ENCODE peak calls at places on chromosomes 11 and 22, in six cellular contexts. One of them, this sample, is unnamed.
A peak's percentile ranks its signal among the peaks of the same experiment; 100 is the strongest.

GRCh38 chr11:115291391-115291744 is 212.8 kb downstream of the CADM1 start:
- DNase-seq in fibroblast of villous mesenchyme: no peak
- DNase-seq in GM23338: no peak
- DNase-seq in fibroblast of pulmonary artery: no peak
- DNase-seq in AG04449: no peak
- DNase-seq in pancreas: no peak
- DNase-seq in this sample: no peak

GRCh38 chr11:45795379-45795778 is 9.6 kb upstream of the SLC35C1 start:
- DNase-seq in fibroblast of villous mesenchyme: no peak
- DNase-seq in GM23338: no peak
- DNase-seq in fibroblast of pulmonary artery: no peak
- DNase-seq in AG04449: no peak
- DNase-seq in pancreas: no peak
- DNase-seq in this sample: no peak

GRCh38 chr11:126133902-126134301 is 71.2 kb upstream of the CDON start:
- DNase-seq in fibroblast of villous mesenchyme: no peak
- DNase-seq in GM23338: no peak
- DNase-seq in fibroblast of pulmonary artery: no peak
- DNase-seq in AG04449: no peak
- DNase-seq in pancreas: no peak
- DNase-seq in this sample: no peak

GRCh38 chr11:103067118-103067517 is 24.8 kb downstream of the DCUN1D5 start:
- DNase-seq in fibroblast of villous mesenchyme: no peak
- DNase-seq in GM23338: no peak
- DNase-seq in fibroblast of pulmonary artery: no peak
- DNase-seq in AG04449: no peak
- DNase-seq in pancreas: no peak
- DNase-seq in this sample: no peak

GRCh38 chr22:39149915-39150847 is 2.3 kb downstream of the CBX7 start:
- DNase-seq in fibroblast of villous mesenchyme: no peak
- DNase-seq in GM23338: peak; percentile 50
- DNase-seq in fibroblast of pulmonary artery: no peak
- DNase-seq in AG04449: no peak
- DNase-seq in pancreas: peak; percentile 70
- DNase-seq in this sample: peak; percentile 40

GRCh38 chr11:126186708-126187481 is 24.6 kb downstream of the RPUSD4 start:
- DNase-seq in fibroblast of villous mesenchyme: no peak
- DNase-seq in GM23338: peak; percentile 53
- DNase-seq in fibroblast of pulmonary artery: no peak
- DNase-seq in AG04449: no peak
- DNase-seq in pancreas: peak; percentile 53
- DNase-seq in this sample: no peak

GRCh38 chr22:27032121-27032761 is 374.9 kb downstream of the MIAT start:
- DNase-seq in fibroblast of villous mesenchyme: no peak
- DNase-seq in GM23338: peak; percentile 87
- DNase-seq in fibroblast of pulmonary artery: no peak
- DNase-seq in AG04449: no peak
- DNase-seq in pancreas: peak; percentile 85
- DNase-seq in this sample: peak; percentile 9

GRCh38 chr11:7977251-7977917 is 9.8 kb upstream of the EIF3F start:
- DNase-seq in fibroblast of villous mesenchyme: peak; percentile 88
- DNase-seq in GM23338: peak; percentile 50
- DNase-seq in fibroblast of pulmonary artery: peak; percentile 77
- DNase-seq in AG04449: peak; percentile 87
- DNase-seq in pancreas: no peak
- DNase-seq in this sample: no peak

GRCh38 chr11:37907461-37908223 is 1309.6 kb upstream of the RAG2 start:
- DNase-seq in fibroblast of villous mesenchyme: no peak
- DNase-seq in GM23338: no peak
- DNase-seq in fibroblast of pulmonary artery: peak; percentile 6
- DNase-seq in AG04449: no peak
- DNase-seq in pancreas: peak; percentile 45
- DNase-seq in this sample: no peak

GRCh38 chr11:10352911-10353550 is 48.2 kb downstream of the ADM start:
- DNase-seq in fibroblast of villous mesenchyme: no peak
- DNase-seq in GM23338: no peak
- DNase-seq in fibroblast of pulmonary artery: no peak
- DNase-seq in AG04449: no peak
- DNase-seq in pancreas: no peak
- DNase-seq in this sample: no peak

GRCh38 chr11:74338963-74339362 is 27.5 kb upstream of the P4HA3 start:
- DNase-seq in fibroblast of villous mesenchyme: no peak
- DNase-seq in GM23338: no peak
- DNase-seq in fibroblast of pulmonary artery: no peak
- DNase-seq in AG04449: no peak
- DNase-seq in pancreas: no peak
- DNase-seq in this sample: no peak

GRCh38 chr11:64400096-64400495 is 41.1 kb downstream of the RPS6KA4 start:
- DNase-seq in fibroblast of villous mesenchyme: no peak
- DNase-seq in GM23338: no peak
- DNase-seq in fibroblast of pulmonary artery: no peak
- DNase-seq in AG04449: no peak
- DNase-seq in pancreas: no peak
- DNase-seq in this sample: no peak

GRCh38 chr22:50671641-50672040 is 982 bp upstream of the SHANK3 start:
- DNase-seq in fibroblast of villous mesenchyme: no peak
- DNase-seq in GM23338: no peak
- DNase-seq in fibroblast of pulmonary artery: no peak
- DNase-seq in AG04449: no peak
- DNase-seq in pancreas: peak; percentile 39
- DNase-seq in this sample: no peak
- H3K4me3 ChIP-seq in fibroblast of villous mesenchyme: no peak overlapping the region
- H3K4me3 ChIP-seq in GM23338: no peak overlapping the region
- H3K4me3 ChIP-seq in fibroblast of pulmonary artery: no peak overlapping the region
- H3K4me3 ChIP-seq in AG04449: no peak overlapping the region
- H3K4me3 ChIP-seq in pancreas: no peak overlapping the region
- H3K4me3 ChIP-seq in this sample: no peak overlapping the region

GRCh38 chr11:27497911-27498310 is 8.7 kb downstream of the LIN7C start:
- DNase-seq in fibroblast of villous mesenchyme: no peak
- DNase-seq in GM23338: no peak
- DNase-seq in fibroblast of pulmonary artery: no peak
- DNase-seq in AG04449: no peak
- DNase-seq in pancreas: no peak
- DNase-seq in this sample: no peak

GRCh38 chr11:27495710-27496300 is 10.8 kb downstream of the LIN7C start:
- DNase-seq in fibroblast of villous mesenchyme: no peak
- DNase-seq in GM23338: no peak
- DNase-seq in fibroblast of pulmonary artery: no peak
- DNase-seq in AG04449: no peak
- DNase-seq in pancreas: no peak
- DNase-seq in this sample: no peak

GRCh38 chr11:27501102-27501501 is 5.5 kb downstream of the LIN7C start:
- DNase-seq in fibroblast of villous mesenchyme: no peak
- DNase-seq in GM23338: no peak
- DNase-seq in fibroblast of pulmonary artery: no peak
- DNase-seq in AG04449: no peak
- DNase-seq in pancreas: no peak
- DNase-seq in this sample: no peak

GRCh38 chr11:27496461-27496860 is 10.1 kb downstream of the LIN7C start:
- DNase-seq in fibroblast of villous mesenchyme: peak; percentile 72
- DNase-seq in GM23338: no peak
- DNase-seq in fibroblast of pulmonary artery: peak; percentile 15
- DNase-seq in AG04449: no peak
- DNase-seq in pancreas: no peak
- DNase-seq in this sample: no peak

DNA sequence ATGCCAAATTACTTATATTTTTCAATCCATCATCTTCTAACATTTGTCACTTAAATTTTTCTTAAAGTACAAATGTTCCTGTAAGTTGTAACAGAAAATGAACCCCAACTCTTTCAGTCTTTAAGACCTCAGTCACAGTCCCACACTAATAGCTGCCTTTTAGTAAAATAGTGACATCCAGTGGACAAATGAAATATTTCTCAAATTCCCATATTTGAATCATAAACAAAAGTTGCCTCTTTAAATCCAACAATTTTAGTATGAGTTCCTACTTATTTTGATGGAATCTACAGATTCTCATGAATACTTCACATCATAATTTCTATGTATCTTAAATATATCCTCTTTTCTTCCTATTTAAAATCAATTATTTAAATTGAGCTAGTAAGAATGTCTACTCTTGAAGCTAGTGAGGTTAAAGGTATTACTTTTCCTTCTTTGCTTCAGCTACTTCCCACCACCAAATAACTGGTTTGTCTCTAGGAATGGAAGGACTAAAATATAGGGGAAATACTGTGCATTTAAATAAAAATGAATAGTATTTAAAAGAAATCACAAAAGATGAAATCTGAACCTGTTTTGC is 9.2 kb downstream of the LIN7C start:
- DNase-seq in fibroblast of villous mesenchyme: peak; percentile 33
- DNase-seq in GM23338: peak; percentile 17
- DNase-seq in fibroblast of pulmonary artery: peak; percentile 52
- DNase-seq in AG04449: no peak
- DNase-seq in pancreas: no peak
- DNase-seq in this sample: no peak
- TF ChIP-seq CTCF in fibroblast of villous mesenchyme: peak; percentile 44
- TF ChIP-seq CTCF in GM23338: peak; percentile 38
- TF ChIP-seq CTCF in fibroblast of pulmonary artery: peak; percentile 53
- TF ChIP-seq CTCF in AG04449: no peak
- TF ChIP-seq CTCF in pancreas: peak; percentile 18
- TF ChIP-seq CTCF in this sample: no peak

GRCh38 chr11:119324124-119324665 is 7.3 kb upstream of the MCAM start:
- DNase-seq in fibroblast of villous mesenchyme: no peak
- DNase-seq in GM23338: no peak
- DNase-seq in fibroblast of pulmonary artery: no peak
- DNase-seq in AG04449: no peak
- DNase-seq in pancreas: no peak
- DNase-seq in this sample: no peak

GRCh38 chr11:119323532-119324033 is 6.7 kb upstream of the MCAM start:
- DNase-seq in fibroblast of villous mesenchyme: peak; percentile 83
- DNase-seq in GM23338: peak; percentile 95
- DNase-seq in fibroblast of pulmonary artery: peak; percentile 80
- DNase-seq in AG04449: no peak
- DNase-seq in pancreas: no peak
- DNase-seq in this sample: peak; percentile 70

GRCh38 chr11:119320593-119321524 is 3.9 kb upstream of the MCAM start:
- DNase-seq in fibroblast of villous mesenchyme: peak; percentile 76
- DNase-seq in GM23338: peak; percentile 77
- DNase-seq in fibroblast of pulmonary artery: peak; percentile 58
- DNase-seq in AG04449: no peak
- DNase-seq in pancreas: no peak
- DNase-seq in this sample: peak; percentile 24

GRCh38 chr11:119322921-119323531 is 6.1 kb upstream of the MCAM start:
- DNase-seq in fibroblast of villous mesenchyme: no peak
- DNase-seq in GM23338: no peak
- DNase-seq in fibroblast of pulmonary artery: no peak
- DNase-seq in AG04449: no peak
- DNase-seq in pancreas: no peak
- DNase-seq in this sample: no peak

GRCh38 chr11:119322360-119322739 is 5.4 kb upstream of the MCAM start:
- DNase-seq in fibroblast of villous mesenchyme: peak; percentile 34
- DNase-seq in GM23338: no peak
- DNase-seq in fibroblast of pulmonary artery: no peak
- DNase-seq in AG04449: no peak
- DNase-seq in pancreas: no peak
- DNase-seq in this sample: no peak
- H3K4me3 ChIP-seq in fibroblast of villous mesenchyme: no peak overlapping the region
- H3K4me3 ChIP-seq in GM23338: peak overlapping the region; percentile 80
- H3K4me3 ChIP-seq in fibroblast of pulmonary artery: no peak overlapping the region
- H3K4me3 ChIP-seq in AG04449: no peak overlapping the region
- H3K4me3 ChIP-seq in pancreas: no peak overlapping the region
- H3K4me3 ChIP-seq in this sample: no peak overlapping the region

GRCh38 chr22:50459016-50459415 is 15.8 kb downstream of the SBF1 start:
- DNase-seq in fibroblast of villous mesenchyme: no peak
- DNase-seq in GM23338: no peak
- DNase-seq in fibroblast of pulmonary artery: no peak
- DNase-seq in AG04449: no peak
- DNase-seq in pancreas: no peak
- DNase-seq in this sample: no peak

GRCh38 chr22:50456026-50456425 is 18.8 kb downstream of the SBF1 start:
- DNase-seq in fibroblast of villous mesenchyme: no peak
- DNase-seq in GM23338: no peak
- DNase-seq in fibroblast of pulmonary artery: no peak
- DNase-seq in AG04449: no peak
- DNase-seq in pancreas: no peak
- DNase-seq in this sample: peak; percentile 88

GRCh38 chr22:50455201-50455600 is 19.6 kb downstream of the SBF1 start:
- DNase-seq in fibroblast of villous mesenchyme: no peak
- DNase-seq in GM23338: no peak
- DNase-seq in fibroblast of pulmonary artery: no peak
- DNase-seq in AG04449: no peak
- DNase-seq in pancreas: no peak
- DNase-seq in this sample: no peak

GRCh38 chr22:50454556-50455075 is 20.2 kb downstream of the SBF1 start:
- DNase-seq in fibroblast of villous mesenchyme: no peak
- DNase-seq in GM23338: no peak
- DNase-seq in fibroblast of pulmonary artery: no peak
- DNase-seq in AG04449: no peak
- DNase-seq in pancreas: no peak
- DNase-seq in this sample: no peak

GRCh38 chr22:50456466-50457234 is 18.2 kb downstream of the SBF1 start:
- DNase-seq in fibroblast of villous mesenchyme: no peak
- DNase-seq in GM23338: peak; percentile 62
- DNase-seq in fibroblast of pulmonary artery: no peak
- DNase-seq in AG04449: no peak
- DNase-seq in pancreas: no peak
- DNase-seq in this sample: peak; percentile 98
- TF ChIP-seq CTCF in fibroblast of villous mesenchyme: peak; percentile 35
- TF ChIP-seq CTCF in GM23338: peak; percentile 48
- TF ChIP-seq CTCF in fibroblast of pulmonary artery: peak; percentile 13
- TF ChIP-seq CTCF in AG04449: peak; percentile 20
- TF ChIP-seq CTCF in pancreas: no peak
- TF ChIP-seq CTCF in this sample: peak; percentile 10

GRCh38 chr11:61495801-61496601 is 12.5 kb upstream of the LRRC10B start:
- DNase-seq in fibroblast of villous mesenchyme: no peak
- DNase-seq in GM23338: no peak
- DNase-seq in fibroblast of pulmonary artery: peak; percentile 23
- DNase-seq in AG04449: no peak
- DNase-seq in pancreas: peak; percentile 50
- DNase-seq in this sample: no peak

GRCh38 chr11:61491736-61492395 is 16.7 kb upstream of the LRRC10B start:
- DNase-seq in fibroblast of villous mesenchyme: no peak
- DNase-seq in GM23338: no peak
- DNase-seq in fibroblast of pulmonary artery: no peak
- DNase-seq in AG04449: no peak
- DNase-seq in pancreas: peak; percentile 50
- DNase-seq in this sample: no peak

GRCh38 chr11:61494341-61495038 is 14.1 kb upstream of the LRRC10B start:
- DNase-seq in fibroblast of villous mesenchyme: no peak
- DNase-seq in GM23338: no peak
- DNase-seq in fibroblast of pulmonary artery: no peak
- DNase-seq in AG04449: no peak
- DNase-seq in pancreas: peak; percentile 20
- DNase-seq in this sample: no peak

GRCh38 chr11:61496602-61497400 is 11.7 kb upstream of the LRRC10B start:
- DNase-seq in fibroblast of villous mesenchyme: no peak
- DNase-seq in GM23338: no peak
- DNase-seq in fibroblast of pulmonary artery: no peak
- DNase-seq in AG04449: no peak
- DNase-seq in pancreas: peak; percentile 20
- DNase-seq in this sample: no peak

GRCh38 chr11:61493832-61494231 is 14.7 kb upstream of the LRRC10B start:
- DNase-seq in fibroblast of villous mesenchyme: no peak
- DNase-seq in GM23338: no peak
- DNase-seq in fibroblast of pulmonary artery: no peak
- DNase-seq in AG04449: no peak
- DNase-seq in pancreas: peak; percentile 27
- DNase-seq in this sample: no peak
- H3K4me3 ChIP-seq in fibroblast of villous mesenchyme: no peak overlapping the region
- H3K4me3 ChIP-seq in GM23338: no peak overlapping the region
- H3K4me3 ChIP-seq in fibroblast of pulmonary artery: no peak overlapping the region
- H3K4me3 ChIP-seq in AG04449: no peak overlapping the region
- H3K4me3 ChIP-seq in pancreas: no peak overlapping the region
- H3K4me3 ChIP-seq in this sample: no peak overlapping the region

This sample was measured in thyroid gland.